ENCODE peak calls at places on chromosomes 6 and 20, in eight cellular contexts. One of them, this sample, is unnamed.

GRCh38 chr6:33958208-33958862 is 154.5 kb upstream of the MLN start:
- DNase-seq in body of pancreas: no peak
- DNase-seq in Jurkat, Clone E6-1: peak; percentile 11
- DNase-seq in AG04450: no peak
- DNase-seq in upper lobe of right lung: peak; percentile 53
- DNase-seq in prostate gland: no peak
- DNase-seq in A673: peak; percentile 74
- DNase-seq in tibial artery: no peak
- DNase-seq in this sample: no peak

GRCh38 chr6:79077680-79078056 is 386 bp downstream of the PHIP start:
- DNase-seq in tibial artery: no peak
- DNase-seq in prostate gland: no peak
- DNase-seq in Jurkat, Clone E6-1: no peak
- DNase-seq in body of pancreas: peak; percentile 65
- DNase-seq in AG04450: no peak
- DNase-seq in A673: no peak
- DNase-seq in upper lobe of right lung: no peak
- DNase-seq in this sample: no peak

GRCh38 chr20:54058420-54059139 is 11.8 kb downstream of the BCAS1 start:
- DNase-seq in AG04450: no peak
- DNase-seq in A673: peak; percentile 59
- DNase-seq in body of pancreas: no peak
- DNase-seq in Jurkat, Clone E6-1: no peak
- DNase-seq in tibial artery: no peak
- DNase-seq in prostate gland: no peak
- DNase-seq in upper lobe of right lung: no peak
- DNase-seq in this sample: no peak

GRCh38 chr6:93069856-93070255 is 349.5 kb downstream of the EPHA7 start:
- DNase-seq in upper lobe of right lung: no peak
- DNase-seq in AG04450: no peak
- DNase-seq in body of pancreas: no peak
- DNase-seq in tibial artery: no peak
- DNase-seq in prostate gland: no peak
- DNase-seq in Jurkat, Clone E6-1: no peak
- DNase-seq in A673: no peak
- DNase-seq in this sample: no peak

GRCh38 chr6:34317882-34318491 is 69.2 kb upstream of the SMIM29 start:
- DNase-seq in tibial artery: no peak
- DNase-seq in upper lobe of right lung: no peak
- DNase-seq in prostate gland: no peak
- DNase-seq in A673: no peak
- DNase-seq in Jurkat, Clone E6-1: no peak
- DNase-seq in body of pancreas: no peak
- DNase-seq in AG04450: no peak
- DNase-seq in this sample: no peak

GRCh38 chr6:30194797-30195690 is 18.2 kb downstream of the TRIM26 start:
- DNase-seq in prostate gland: no peak
- DNase-seq in upper lobe of right lung: no peak
- DNase-seq in tibial artery: no peak
- DNase-seq in AG04450: no peak
- DNase-seq in Jurkat, Clone E6-1: no peak
- DNase-seq in body of pancreas: no peak
- DNase-seq in A673: no peak
- DNase-seq in this sample: no peak

GRCh38 chr6:135382182-135382628 is 115.3 kb downstream of the AHI1 start:
- DNase-seq in A673: no peak
- DNase-seq in prostate gland: no peak
- DNase-seq in Jurkat, Clone E6-1: no peak
- DNase-seq in AG04450: no peak
- DNase-seq in body of pancreas: no peak
- DNase-seq in upper lobe of right lung: no peak
- DNase-seq in tibial artery: no peak
- DNase-seq in this sample: no peak

GRCh38 chr6:90849686-90850085 is 262.8 kb upstream of the MAP3K7 start:
- DNase-seq in Jurkat, Clone E6-1: no peak
- DNase-seq in upper lobe of right lung: no peak
- DNase-seq in tibial artery: no peak
- DNase-seq in prostate gland: no peak
- DNase-seq in body of pancreas: no peak
- DNase-seq in A673: no peak
- DNase-seq in AG04450: no peak
- DNase-seq in this sample: no peak

GRCh38 chr6:119308048-119308570 is 41.5 kb downstream of the MAN1A1 start:
- DNase-seq in AG04450: no peak
- DNase-seq in tibial artery: no peak
- DNase-seq in A673: peak; percentile 43
- DNase-seq in upper lobe of right lung: no peak
- DNase-seq in prostate gland: no peak
- DNase-seq in body of pancreas: no peak
- DNase-seq in Jurkat, Clone E6-1: no peak
- DNase-seq in this sample: no peak

GRCh38 chr6:3287308-3287707 is 28.6 kb downstream of the PSMG4 start:
- DNase-seq in A673: no peak
- DNase-seq in body of pancreas: no peak
- DNase-seq in tibial artery: peak; percentile 13
- DNase-seq in prostate gland: no peak
- DNase-seq in AG04450: no peak
- DNase-seq in upper lobe of right lung: no peak
- DNase-seq in Jurkat, Clone E6-1: no peak
- DNase-seq in this sample: no peak

GRCh38 chr6:114863610-114864009 is 520.8 kb upstream of the HS3ST5 start:
- DNase-seq in body of pancreas: no peak
- DNase-seq in tibial artery: no peak
- DNase-seq in Jurkat, Clone E6-1: no peak
- DNase-seq in AG04450: no peak
- DNase-seq in prostate gland: no peak
- DNase-seq in upper lobe of right lung: no peak
- DNase-seq in A673: no peak
- DNase-seq in this sample: no peak

GRCh38 chr20:59192533-59192896 is 28.9 kb downstream of the ZNF831 start:
- DNase-seq in prostate gland: no peak
- DNase-seq in upper lobe of right lung: no peak
- DNase-seq in tibial artery: no peak
- DNase-seq in A673: no peak
- DNase-seq in Jurkat, Clone E6-1: no peak
- DNase-seq in AG04450: no peak
- DNase-seq in body of pancreas: no peak
- DNase-seq in this sample: no peak

GRCh38 chr6:73951186-73951585 is 255.2 kb downstream of the CD109 start:
- DNase-seq in Jurkat, Clone E6-1: no peak
- DNase-seq in upper lobe of right lung: no peak
- DNase-seq in body of pancreas: no peak
- DNase-seq in AG04450: no peak
- DNase-seq in A673: no peak
- DNase-seq in tibial artery: no peak
- DNase-seq in prostate gland: no peak
- DNase-seq in this sample: no peak

GRCh38 chr20:19934792-19935491 is 82.2 kb upstream of the NAA20 start:
- DNase-seq in A673: peak; percentile 61
- DNase-seq in Jurkat, Clone E6-1: no peak
- DNase-seq in tibial artery: peak; percentile 58
- DNase-seq in AG04450: no peak
- DNase-seq in body of pancreas: peak; percentile 75
- DNase-seq in prostate gland: peak; percentile 63
- DNase-seq in upper lobe of right lung: peak; percentile 75
- DNase-seq in this sample: no peak

GRCh38 chr6:158049055-158050028 is 67.7 kb downstream of the SYNJ2 start:
- DNase-seq in prostate gland: no peak
- DNase-seq in Jurkat, Clone E6-1: no peak
- DNase-seq in AG04450: no peak
- DNase-seq in body of pancreas: no peak
- DNase-seq in tibial artery: no peak
- DNase-seq in upper lobe of right lung: peak; percentile 45
- DNase-seq in A673: no peak
- DNase-seq in this sample: no peak

GRCh38 chr20:19185083-19185482 is 27.4 kb upstream of the SLC24A3 start:
- DNase-seq in body of pancreas: no peak
- DNase-seq in prostate gland: no peak
- DNase-seq in tibial artery: no peak
- DNase-seq in A673: no peak
- DNase-seq in Jurkat, Clone E6-1: no peak
- DNase-seq in AG04450: no peak
- DNase-seq in upper lobe of right lung: no peak
- DNase-seq in this sample: no peak

GRCh38 chr6:3247255-3248146 is 11.2 kb upstream of the PSMG4 start:
- DNase-seq in Jurkat, Clone E6-1: no peak
- DNase-seq in tibial artery: no peak
- DNase-seq in upper lobe of right lung: no peak
- DNase-seq in A673: no peak
- DNase-seq in body of pancreas: peak; percentile 37
- DNase-seq in prostate gland: peak; percentile 31
- DNase-seq in AG04450: peak; percentile 87
- DNase-seq in this sample: no peak

GRCh38 chr6:165222315-165223025 is 86.9 kb downstream of the C6orf118 start:
- DNase-seq in upper lobe of right lung: no peak
- DNase-seq in body of pancreas: no peak
- DNase-seq in tibial artery: no peak
- DNase-seq in AG04450: no peak
- DNase-seq in A673: no peak
- DNase-seq in prostate gland: no peak
- DNase-seq in Jurkat, Clone E6-1: no peak
- DNase-seq in this sample: no peak

GRCh38 chr6:117494283-117494682 is 11.8 kb downstream of the DCBLD1 start:
- DNase-seq in body of pancreas: no peak
- DNase-seq in prostate gland: no peak
- DNase-seq in Jurkat, Clone E6-1: no peak
- DNase-seq in A673: no peak
- DNase-seq in upper lobe of right lung: no peak
- DNase-seq in tibial artery: no peak
- DNase-seq in AG04450: no peak
- DNase-seq in this sample: no peak

GRCh38 chr20:62088258-62089127 is 22.8 kb upstream of the TAF4 start:
- DNase-seq in Jurkat, Clone E6-1: no peak
- DNase-seq in A673: peak; percentile 45
- DNase-seq in prostate gland: no peak
- DNase-seq in AG04450: peak; percentile 84
- DNase-seq in tibial artery: no peak
- DNase-seq in upper lobe of right lung: no peak
- DNase-seq in body of pancreas: peak; percentile 38
- DNase-seq in this sample: no peak

GRCh38 chr20:3193806-3194616 is 10.5 kb downstream of the DDRGK1 start:
- DNase-seq in AG04450: no peak
- DNase-seq in A673: no peak
- DNase-seq in upper lobe of right lung: no peak
- DNase-seq in body of pancreas: no peak
- DNase-seq in prostate gland: no peak
- DNase-seq in Jurkat, Clone E6-1: no peak
- DNase-seq in tibial artery: no peak
- DNase-seq in this sample: no peak

DNA sequence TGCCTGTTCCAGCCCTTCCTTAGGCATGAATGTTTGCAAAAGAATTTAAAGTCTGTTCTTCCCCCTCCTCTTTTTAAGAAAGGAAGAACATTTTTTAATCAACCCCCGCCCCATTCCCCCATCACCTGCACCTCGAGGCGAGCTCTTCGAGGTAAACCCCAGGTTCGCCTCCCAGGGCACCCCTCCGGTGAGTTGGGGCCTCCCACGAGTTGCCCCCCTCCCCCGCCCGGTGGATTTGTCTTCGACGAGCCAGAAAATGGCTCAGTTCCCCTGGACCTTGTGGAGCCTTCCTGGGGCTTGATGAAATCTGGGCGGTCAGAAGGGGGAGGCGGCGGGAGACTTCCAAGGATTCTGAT is 256 bp upstream of the OVOL2 start:
- DNase-seq in AG04450: no peak
- DNase-seq in body of pancreas: no peak
- DNase-seq in Jurkat, Clone E6-1: no peak
- DNase-seq in A673: no peak
- DNase-seq in tibial artery: no peak
- DNase-seq in prostate gland: no peak
- DNase-seq in upper lobe of right lung: no peak
- DNase-seq in this sample: no peak
- H3K4me3 ChIP-seq in AG04450: no peak overlapping the region
- H3K4me3 ChIP-seq in body of pancreas: peak overlapping the region; percentile 90
- H3K4me3 ChIP-seq in Jurkat, Clone E6-1: no peak overlapping the region
- H3K4me3 ChIP-seq in A673: peak overlapping the region; percentile 32
- H3K4me3 ChIP-seq in tibial artery: peak overlapping the region; percentile 51
- H3K4me3 ChIP-seq in prostate gland: peak overlapping the region; percentile 60
- H3K4me3 ChIP-seq in upper lobe of right lung: peak overlapping the region; percentile 54
- H3K4me3 ChIP-seq in this sample: no peak overlapping the region

DNA sequence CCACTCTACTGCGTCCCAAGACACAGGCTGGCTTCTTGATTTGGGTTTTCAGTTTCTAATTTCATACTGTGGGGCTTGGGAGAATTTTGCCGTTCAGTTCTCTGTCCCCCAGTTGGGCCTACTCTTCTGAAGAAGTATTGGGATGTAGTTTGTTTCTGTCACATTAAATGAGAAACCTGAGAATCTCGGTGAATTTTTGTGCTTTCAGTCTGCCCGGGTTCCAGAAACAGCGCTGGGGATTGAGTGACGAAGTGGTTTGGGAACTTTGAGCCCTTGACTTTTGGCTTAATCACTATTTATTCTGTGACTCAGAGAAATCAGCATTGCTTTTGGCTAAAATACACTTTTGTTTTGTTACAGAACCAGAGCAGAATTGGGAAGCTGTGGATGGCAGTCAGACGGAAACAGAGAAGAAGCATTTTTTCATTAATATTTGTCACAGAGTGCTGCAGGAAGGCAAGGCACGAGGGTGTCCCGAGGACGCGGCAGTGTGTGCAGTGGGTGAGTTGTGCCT is 74.0 kb downstream of the IGF2R start:
- DNase-seq in Jurkat, Clone E6-1: no peak
- DNase-seq in tibial artery: no peak
- DNase-seq in A673: no peak
- DNase-seq in prostate gland: no peak
- DNase-seq in upper lobe of right lung: no peak
- DNase-seq in AG04450: no peak
- DNase-seq in body of pancreas: no peak
- DNase-seq in this sample: no peak
- H3K4me3 ChIP-seq in Jurkat, Clone E6-1: no peak overlapping the region
- H3K4me3 ChIP-seq in tibial artery: peak overlapping the region; percentile 31
- H3K4me3 ChIP-seq in A673: no peak overlapping the region
- H3K4me3 ChIP-seq in prostate gland: no peak overlapping the region
- H3K4me3 ChIP-seq in upper lobe of right lung: no peak overlapping the region
- H3K4me3 ChIP-seq in AG04450: no peak overlapping the region
- H3K4me3 ChIP-seq in body of pancreas: no peak overlapping the region
- H3K4me3 ChIP-seq in this sample: no peak overlapping the region

GRCh38 chr6:75770844-75771243 is 21.8 kb downstream of the MYO6 start:
- DNase-seq in AG04450: no peak
- DNase-seq in tibial artery: no peak
- DNase-seq in body of pancreas: no peak
- DNase-seq in A673: no peak
- DNase-seq in Jurkat, Clone E6-1: no peak
- DNase-seq in upper lobe of right lung: no peak
- DNase-seq in prostate gland: no peak
- DNase-seq in this sample: no peak
- H3K4me3 ChIP-seq in AG04450: no peak overlapping the region
- H3K4me3 ChIP-seq in tibial artery: no peak overlapping the region
- H3K4me3 ChIP-seq in body of pancreas: no peak overlapping the region
- H3K4me3 ChIP-seq in A673: no peak overlapping the region
- H3K4me3 ChIP-seq in Jurkat, Clone E6-1: no peak overlapping the region
- H3K4me3 ChIP-seq in upper lobe of right lung: no peak overlapping the region
- H3K4me3 ChIP-seq in prostate gland: no peak overlapping the region
- H3K4me3 ChIP-seq in this sample: no peak overlapping the region

DNA sequence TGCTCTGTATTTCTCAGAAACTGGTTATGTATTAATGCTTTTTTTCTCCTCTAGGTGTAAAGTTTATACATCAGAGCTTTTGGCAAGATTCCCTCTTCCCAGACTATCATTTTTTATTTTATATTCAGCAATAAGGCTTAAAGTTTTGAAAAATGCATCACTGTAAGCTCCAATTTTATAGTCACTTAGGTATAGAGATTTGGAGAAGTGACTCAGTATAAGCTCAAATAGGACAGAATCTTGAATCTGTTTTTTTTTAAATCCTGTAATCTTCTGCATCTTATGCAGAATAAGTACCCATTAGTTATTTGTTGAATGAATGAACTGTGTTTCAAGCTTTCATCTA is 1.0 kb downstream of the NCOA7 start:
- DNase-seq in upper lobe of right lung: no peak
- DNase-seq in body of pancreas: no peak
- DNase-seq in A673: no peak
- DNase-seq in AG04450: no peak
- DNase-seq in Jurkat, Clone E6-1: no peak
- DNase-seq in prostate gland: no peak
- DNase-seq in tibial artery: no peak
- DNase-seq in this sample: no peak
- H3K4me3 ChIP-seq in upper lobe of right lung: peak overlapping the region; percentile 92
- H3K4me3 ChIP-seq in body of pancreas: no peak overlapping the region
- H3K4me3 ChIP-seq in A673: peak overlapping the region; percentile 95
- H3K4me3 ChIP-seq in AG04450: peak overlapping the region; percentile 76
- H3K4me3 ChIP-seq in Jurkat, Clone E6-1: peak overlapping the region; percentile 68
- H3K4me3 ChIP-seq in prostate gland: peak overlapping the region; percentile 52
- H3K4me3 ChIP-seq in tibial artery: peak overlapping the region; percentile 98
- H3K4me3 ChIP-seq in this sample: no peak overlapping the region

This sample was measured in CD8-positive, alpha-beta T cell.